ENCODE peak calls at places on chromosomes 11 and 22, in ten cellular contexts. E is NAMALWA; D is ACHN; A is NCI-H187 treated with DMSO at 0.1 percent for 48 hours; F is AG08396; C is GOT3; X is frontal cortex; V is RCC 7860; I is activated gamma-delta T cell treated with anti-CD3 and anti-CD28 coated beads, Interleukin-2, amount 50 U/mL, for 16 hours; S is tibial nerve. B is an unnamed sample.
A peak's percentile ranks its signal among the peaks of the same experiment; 100 is the strongest.

GRCh38 chr11:126219547-126219946 is 8.0 kb downstream of the FAM118B start:
- DNase-seq in D (no peak), I (no peak), V (no peak), C (no peak), A (no peak), X (no peak), E (no peak), F (no peak), S (no peak), B (no peak)

GRCh38 chr11:110565344-110565684 is 135.6 kb downstream of the FDX1 start:
- DNase-seq in A (no peak), S (no peak), I (no peak), D (no peak), X (no peak), C (no peak), F (no peak), E (no peak), V (no peak), B (no peak)

GRCh38 chr11:36684840-36685800 is 87.1 kb upstream of the RAG2 start:
- DNase-seq in S (no peak), I (peak; percentile 21), X (no peak), E (peak; percentile 15), V (no peak), C (no peak), A (no peak), D (no peak), F (no peak), B (no peak)

GRCh38 chr22:48679656-48680555 is 1147.8 kb downstream of the BRD1 start:
- DNase-seq in I (no peak), D (no peak), S (no peak), C (no peak), X (no peak), A (no peak), V (no peak), F (no peak), E (no peak), B (no peak)

GRCh38 chr11:65366340-65366773 is 11.8 kb downstream of the TIGD3 start:
- DNase-seq in C (no peak), X (peak; percentile 79), S (no peak), D (peak; percentile 79), A (peak; percentile 80), V (peak; percentile 78), F (peak; percentile 87), E (peak; percentile 82), I (no peak), B (no peak)

GRCh38 chr11:59787816-59788215 is 22.8 kb downstream of the MRPL16 start:
- DNase-seq in A (no peak), D (no peak), V (peak; percentile 7), E (no peak), C (no peak), F (peak; percentile 37), I (no peak), X (no peak), S (no peak), B (no peak)

GRCh38 chr22:43185860-43186261 is 1.1 kb downstream of the TTLL12 start:
- DNase-seq in F (peak; percentile 58), A (no peak), I (no peak), C (no peak), V (no peak), X (no peak), D (peak; percentile 27), E (peak; percentile 27), S (no peak), B (no peak)

GRCh38 chr11:31422703-31423102 is 53.0 kb downstream of the DNAJC24 start:
- DNase-seq in I (no peak), V (no peak), F (no peak), E (no peak), C (no peak), S (no peak), X (no peak), A (no peak), D (no peak), B (no peak)

GRCh38 chr11:30603357-30603756 is 17.2 kb upstream of the MPPED2 start:
- DNase-seq in V (no peak), C (no peak), A (no peak), D (no peak), X (no peak), F (no peak), I (no peak), E (no peak), S (no peak), B (no peak)

GRCh38 chr11:405976-406795 is 8.6 kb downstream of the SIGIRR start:
- DNase-seq in E (no peak), V (no peak), F (no peak), I (no peak), S (no peak), C (no peak), D (no peak), A (no peak), X (no peak), B (no peak)

GRCh38 chr11:123388640-123389039 is 41.4 kb upstream of the GRAMD1B start:
- DNase-seq in F (no peak), D (no peak), C (no peak), X (no peak), V (no peak), S (no peak), A (no peak), I (no peak), E (no peak), B (no peak)

GRCh38 chr11:103892603-103893002 is 143.8 kb upstream of the DDI1 start:
- DNase-seq in C (no peak), D (peak; percentile 26), S (no peak), E (no peak), V (peak; percentile 64), X (no peak), A (no peak), F (peak; percentile 34), I (no peak), B (no peak)

B was measured in vagina.